ENCODE peak calls at places on chromosomes 6 and 20, in nine cellular contexts. A is H9; O is NCI-H524 treated with DMSO at 0.1 percent for 48 hours; Z is T-cell; M is hippocampal formation; E is NCI-H510A treated with DMSO at 0.1 percent for 48 hours; B is GDM1; D is activated naive CD8-positive, alpha-beta T cell treated with anti-CD3 and anti-CD28 coated beads for 36 hours; G is stimulated activated CD4-positive, alpha-beta T cell treated with anti-CD3 and anti-CD28 coated beads, Interleukin-15, amount 100 ng/mL, for 24 hours. H is an unnamed sample.

GRCh38 chr6:22845467-22845866 is 276.1 kb downstream of the HDGFL1 start:
- DNase-seq in B (no peak), Z (no peak), O (no peak), M (no peak), E (no peak), D (no peak), A (no peak), G (no peak), H (no peak)

GRCh38 chr6:70479236-70479635 is 65.9 kb downstream of the FAM135A start:
- DNase-seq in E (no peak), G (no peak), D (no peak), B (no peak), O (peak; percentile 2), A (no peak), Z (no peak), M (no peak), H (no peak)

GRCh38 chr6:86937219-86938079 is at the start of gene HTR1E:
- DNase-seq in D (peak; percentile 6), B (no peak), A (peak; percentile 95), E (peak; percentile 75), Z (no peak), O (peak; percentile 42), M (peak; percentile 45), G (peak; percentile 28), H (peak; percentile 44)

GRCh38 chr6:5012531-5012930 is 8.7 kb upstream of the RPP40 start:
- DNase-seq in A (no peak), O (no peak), E (no peak), D (no peak), G (no peak), Z (no peak), B (no peak), M (no peak), H (no peak)

GRCh38 chr6:170017603-170018274 is 266.3 kb downstream of the ERMARD start:
- DNase-seq in M (no peak), O (no peak), Z (no peak), B (no peak), E (no peak), G (no peak), D (no peak), A (peak; percentile 1), H (no peak)

GRCh38 chr6:123589317-123589716 is 47.4 kb downstream of the TRDN start:
- DNase-seq in E (no peak), D (no peak), A (no peak), G (no peak), O (no peak), Z (no peak), M (no peak), B (no peak), H (no peak)

GRCh38 chr20:10366898-10367419 is 67.1 kb downstream of the MKKS start:
- DNase-seq in G (no peak), D (no peak), B (no peak), A (no peak), O (no peak), M (no peak), E (no peak), Z (no peak), H (no peak)

GRCh38 chr6:75546401-75546800 is 52.8 kb upstream of the FILIP1 start:
- DNase-seq in Z (no peak), M (no peak), G (no peak), D (no peak), O (no peak), B (no peak), A (no peak), E (no peak), H (no peak)

GRCh38 chr6:132401941-132402275 is 633 bp upstream of the MOXD1 start:
- DNase-seq in M (no peak), E (no peak), A (peak; percentile 31), O (no peak), D (no peak), G (no peak), Z (no peak), B (no peak), H (no peak)

GRCh38 chr6:24927234-24927955 is 8.4 kb downstream of the RIPOR2 start:
- DNase-seq in Z (no peak), O (no peak), A (no peak), M (no peak), B (no peak), G (peak; percentile 65), D (no peak), E (no peak), H (no peak)

GRCh38 chr20:22686097-22686496 is 101.7 kb upstream of the FOXA2 start:
- DNase-seq in M (peak; percentile 1), A (peak; percentile 84), B (no peak), D (no peak), O (no peak), E (peak; percentile 52), Z (no peak), G (peak; percentile 16), H (peak; percentile 53)

GRCh38 chr20:45461225-45461624 is 8.3 kb upstream of the WFDC2 start:
- DNase-seq in O (no peak), Z (no peak), G (no peak), A (no peak), D (no peak), E (no peak), B (no peak), M (no peak), H (no peak)

GRCh38 chr6:107806675-107807074 is 17.4 kb downstream of the SCML4 start:
- DNase-seq in A (no peak), D (no peak), O (no peak), M (no peak), Z (no peak), B (no peak), E (no peak), G (no peak), H (no peak)

GRCh38 chr6:166331503-166332133 is 10.7 kb downstream of the SFT2D1 start:
- DNase-seq in Z (no peak), G (no peak), A (no peak), O (no peak), E (no peak), M (no peak), B (no peak), D (no peak), H (no peak)

GRCh38 chr20:46808565-46808964 is 86.1 kb upstream of the EYA2 start:
- DNase-seq in Z (no peak), D (no peak), E (no peak), A (no peak), G (no peak), M (no peak), O (no peak), B (no peak), H (no peak)

GRCh38 chr6:75158176-75158575 is 47.7 kb downstream of the COL12A1 start:
- DNase-seq in E (no peak), B (no peak), G (no peak), O (no peak), A (no peak), D (no peak), M (no peak), Z (no peak), H (no peak)

GRCh38 chr20:34249291-34249690 is 8.1 kb downstream of the ASIP start:
- DNase-seq in G (no peak), E (no peak), A (no peak), M (no peak), D (no peak), O (no peak), B (no peak), Z (no peak), H (no peak)

GRCh38 chr6:169783971-169784930 is 32.8 kb downstream of the ERMARD start:
- DNase-seq in D (no peak), A (peak; percentile 17), B (no peak), G (no peak), E (no peak), O (no peak), Z (no peak), M (no peak), H (peak; percentile 35)

GRCh38 chr6:121630716-121631115 is 195.3 kb downstream of the GJA1 start:
- DNase-seq in E (no peak), G (no peak), D (no peak), B (no peak), M (no peak), Z (no peak), O (no peak), A (no peak), H (no peak)

GRCh38 chr20:62436692-62437091 is 9.4 kb upstream of the RBBP8NL start:
- DNase-seq in D (no peak), O (no peak), Z (no peak), M (no peak), B (no peak), G (no peak), A (no peak), E (no peak), H (no peak)

GRCh38 chr20:50012282-50013263 is 29.8 kb downstream of the SNAI1 start:
- DNase-seq in D (no peak), B (peak; percentile 36), A (no peak), O (no peak), M (no peak), Z (no peak), G (no peak), E (no peak), H (no peak)

GRCh38 chr6:31083742-31084354 is 28.5 kb downstream of the C6orf15 start:
- DNase-seq in E (no peak), G (peak; percentile 67), M (no peak), Z (peak; percentile 32), O (peak; percentile 73), B (peak; percentile 27), D (peak; percentile 33), A (peak; percentile 86), H (no peak)

GRCh38 chr20:17610566-17611289 is 40.9 kb downstream of the DSTN start:
- DNase-seq in B (no peak), E (no peak), A (peak; percentile 28), G (peak; percentile 62), O (no peak), Z (peak; percentile 74), D (peak; percentile 45), M (no peak), H (peak; percentile 46)